ENCODE peak calls at places on chromosomes 4 and X, in four cellular contexts. One of them, this sample, is unnamed.

GRCh38 chrX:109839694-109840358 is 106.8 kb upstream of the ACSL4 start:
- DNase-seq in endothelial cell: no peak
- DNase-seq in brain microvascular endothelial cell: peak
- DNase-seq in fibroblast of the aortic adventitia: peak
- DNase-seq in this sample: no peak

GRCh38 chr4:107799634-107800033 is 25.1 kb upstream of the SGMS2 start:
- DNase-seq in endothelial cell: no peak
- DNase-seq in brain microvascular endothelial cell: no peak
- DNase-seq in fibroblast of the aortic adventitia: no peak
- DNase-seq in this sample: no peak

GRCh38 chr4:134282680-134283079 is 81.1 kb upstream of the PABPC4L start:
- DNase-seq in endothelial cell: no peak
- DNase-seq in brain microvascular endothelial cell: no peak
- DNase-seq in fibroblast of the aortic adventitia: no peak
- DNase-seq in this sample: no peak

GRCh38 chr4:102826105-102826889 is 1.1 kb downstream of the UBE2D3 start:
- DNase-seq in endothelial cell: no peak
- DNase-seq in brain microvascular endothelial cell: no peak
- DNase-seq in fibroblast of the aortic adventitia: no peak
- DNase-seq in this sample: no peak

GRCh38 chr4:150140774-150141400 is 62.6 kb downstream of the DCLK2 start:
- DNase-seq in endothelial cell: no peak
- DNase-seq in brain microvascular endothelial cell: peak
- DNase-seq in fibroblast of the aortic adventitia: peak
- DNase-seq in this sample: no peak

GRCh38 chrX:53084043-53084570 is 1.9 kb downstream of the TSPYL2 start:
- DNase-seq in endothelial cell: no peak
- DNase-seq in brain microvascular endothelial cell: no peak
- DNase-seq in fibroblast of the aortic adventitia: no peak
- DNase-seq in this sample: no peak

GRCh38 chrX:13094780-13095425 is 50.5 kb upstream of the FAM9C start:
- DNase-seq in endothelial cell: no peak
- DNase-seq in brain microvascular endothelial cell: peak
- DNase-seq in fibroblast of the aortic adventitia: peak
- DNase-seq in this sample: no peak

GRCh38 chrX:2549874-2550273 is 49.1 kb upstream of the DHRSX start:
- DNase-seq in endothelial cell: no peak
- DNase-seq in brain microvascular endothelial cell: no peak
- DNase-seq in fibroblast of the aortic adventitia: no peak
- DNase-seq in this sample: no peak

GRCh38 chrX:46989548-46989947 is 77.3 kb downstream of the JADE3 start:
- DNase-seq in endothelial cell: no peak
- DNase-seq in brain microvascular endothelial cell: no peak
- DNase-seq in fibroblast of the aortic adventitia: no peak
- DNase-seq in this sample: no peak

GRCh38 chr4:15054546-15054945 is 52.3 kb downstream of the CPEB2 start:
- DNase-seq in endothelial cell: no peak
- DNase-seq in brain microvascular endothelial cell: no peak
- DNase-seq in fibroblast of the aortic adventitia: no peak
- DNase-seq in this sample: no peak

GRCh38 chrX:1623691-1624090 is 8.8 kb downstream of the ASMT start:
- DNase-seq in endothelial cell: no peak
- DNase-seq in brain microvascular endothelial cell: no peak
- DNase-seq in fibroblast of the aortic adventitia: no peak
- DNase-seq in this sample: no peak

GRCh38 chr4:151238477-151238876 is 38.5 kb upstream of the PRSS48 start:
- DNase-seq in endothelial cell: no peak
- DNase-seq in brain microvascular endothelial cell: no peak
- DNase-seq in fibroblast of the aortic adventitia: peak
- DNase-seq in this sample: no peak

GRCh38 chr4:80812145-80812544 is 218.4 kb upstream of the BMP3 start:
- DNase-seq in endothelial cell: no peak
- DNase-seq in brain microvascular endothelial cell: no peak
- DNase-seq in fibroblast of the aortic adventitia: no peak
- DNase-seq in this sample: no peak

GRCh38 chr4:86706923-86707597 is 112.9 kb downstream of the PTPN13 start:
- DNase-seq in endothelial cell: no peak
- DNase-seq in brain microvascular endothelial cell: no peak
- DNase-seq in fibroblast of the aortic adventitia: peak
- DNase-seq in this sample: no peak

DNA sequence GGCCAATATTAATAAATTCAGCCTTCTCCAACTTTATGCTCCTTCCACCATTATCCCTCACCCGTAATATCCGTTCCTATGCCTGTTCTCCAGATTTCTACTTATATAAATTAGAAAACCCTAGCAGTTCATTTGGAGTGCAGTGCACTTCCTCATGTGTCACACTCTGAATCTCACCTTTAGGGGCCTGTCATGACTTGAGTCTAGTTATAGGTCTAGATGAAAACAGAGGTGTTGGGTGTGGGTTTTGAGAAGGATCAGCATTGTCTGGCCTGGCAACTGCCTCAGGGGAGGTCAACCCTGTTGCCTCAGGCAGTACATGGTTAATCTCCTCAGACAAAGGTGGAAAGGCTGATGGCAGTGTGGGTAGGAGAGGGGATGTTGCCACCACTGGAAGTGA is 876.8 kb downstream of the FAT4 start:
- DNase-seq in endothelial cell: no peak
- DNase-seq in brain microvascular endothelial cell: no peak
- DNase-seq in fibroblast of the aortic adventitia: no peak
- DNase-seq in this sample: no peak
- TF ChIP-seq CTCF in endothelial cell: no peak
- TF ChIP-seq CTCF in brain microvascular endothelial cell: no peak
- TF ChIP-seq CTCF in fibroblast of the aortic adventitia: no peak
- TF ChIP-seq CTCF in this sample: no peak

GRCh38 chr4:173752610-173753009 is 222.6 kb upstream of the HAND2 start:
- DNase-seq in endothelial cell: peak
- DNase-seq in brain microvascular endothelial cell: no peak
- DNase-seq in fibroblast of the aortic adventitia: peak
- DNase-seq in this sample: no peak
- TF ChIP-seq CTCF in endothelial cell: peak
- TF ChIP-seq CTCF in brain microvascular endothelial cell: peak
- TF ChIP-seq CTCF in fibroblast of the aortic adventitia: peak
- TF ChIP-seq CTCF in this sample: peak

DNA sequence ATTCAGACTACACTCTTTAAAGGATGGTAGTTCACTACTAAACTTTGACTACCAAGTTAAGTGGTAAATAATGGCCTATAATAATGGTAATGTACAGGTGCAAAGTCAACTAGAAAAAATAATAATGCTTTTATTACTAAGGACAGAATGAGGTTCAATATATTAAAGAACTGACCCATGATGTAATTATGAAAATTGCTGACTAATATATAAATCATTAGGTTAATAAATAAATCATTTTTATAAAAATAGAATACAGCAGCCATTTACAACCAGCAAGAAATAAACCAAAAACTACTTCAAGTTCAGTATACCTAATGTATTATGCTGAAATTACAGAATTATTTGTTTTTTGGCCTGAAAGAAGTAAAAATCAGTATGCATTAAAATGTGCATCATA is 577.2 kb downstream of the PPARGC1A start:
- DNase-seq in endothelial cell: no peak
- DNase-seq in brain microvascular endothelial cell: no peak
- DNase-seq in fibroblast of the aortic adventitia: no peak
- DNase-seq in this sample: no peak
- TF ChIP-seq CTCF in endothelial cell: no peak
- TF ChIP-seq CTCF in brain microvascular endothelial cell: no peak
- TF ChIP-seq CTCF in fibroblast of the aortic adventitia: no peak
- TF ChIP-seq CTCF in this sample: no peak

GRCh38 chr4:164383187-164384181 is 370.4 kb upstream of the SMIM31 start:
- DNase-seq in endothelial cell: peak
- DNase-seq in brain microvascular endothelial cell: peak
- DNase-seq in fibroblast of the aortic adventitia: peak
- DNase-seq in this sample: peak
- TF ChIP-seq CTCF in endothelial cell: peak
- TF ChIP-seq CTCF in brain microvascular endothelial cell: peak
- TF ChIP-seq CTCF in fibroblast of the aortic adventitia: no peak
- TF ChIP-seq CTCF in this sample: no peak

GRCh38 chr4:46270986-46271596 is 118.8 kb downstream of the GABRA2 start:
- DNase-seq in endothelial cell: no peak
- DNase-seq in brain microvascular endothelial cell: no peak
- DNase-seq in fibroblast of the aortic adventitia: no peak
- DNase-seq in this sample: no peak
- TF ChIP-seq CTCF in endothelial cell: peak
- TF ChIP-seq CTCF in brain microvascular endothelial cell: peak
- TF ChIP-seq CTCF in fibroblast of the aortic adventitia: peak
- TF ChIP-seq CTCF in this sample: peak

GRCh38 chr4:65167719-65168118 is 502.6 kb downstream of the EPHA5 start:
- DNase-seq in endothelial cell: no peak
- DNase-seq in brain microvascular endothelial cell: no peak
- DNase-seq in fibroblast of the aortic adventitia: no peak
- DNase-seq in this sample: no peak
- TF ChIP-seq CTCF in endothelial cell: no peak
- TF ChIP-seq CTCF in brain microvascular endothelial cell: no peak
- TF ChIP-seq CTCF in fibroblast of the aortic adventitia: no peak
- TF ChIP-seq CTCF in this sample: no peak

DNA sequence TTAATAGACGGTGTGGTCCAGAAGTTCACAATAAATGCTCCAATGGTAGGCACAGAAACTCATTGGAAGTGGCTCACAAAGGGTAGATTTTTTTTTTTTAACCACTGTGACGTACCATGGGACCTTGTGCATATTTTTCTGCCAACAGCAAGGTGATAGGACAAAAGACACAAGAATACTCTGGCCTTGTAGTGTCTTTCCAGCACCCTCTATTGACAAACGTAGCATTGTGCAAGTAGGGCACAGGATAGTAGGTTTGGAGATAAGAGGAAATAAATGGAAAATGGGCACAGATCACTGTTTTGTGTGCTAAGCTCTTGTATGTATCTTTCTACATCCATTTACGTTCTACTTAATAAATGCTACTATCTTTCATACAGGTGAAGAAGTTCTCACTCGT is 2054.9 kb downstream of the PCDH7 start:
- DNase-seq in endothelial cell: no peak
- DNase-seq in brain microvascular endothelial cell: peak
- DNase-seq in fibroblast of the aortic adventitia: peak
- DNase-seq in this sample: no peak
- TF ChIP-seq CTCF in endothelial cell: no peak
- TF ChIP-seq CTCF in brain microvascular endothelial cell: peak
- TF ChIP-seq CTCF in fibroblast of the aortic adventitia: no peak
- TF ChIP-seq CTCF in this sample: no peak